ENCODE peak calls at places on chromosomes 6 and 20, in seven cellular contexts. One of them, this sample, is unnamed.

GRCh38 chr6:127539292-127539691 is 20.2 kb upstream of the MTCL3 start:
- DNase-seq in Caki2: no peak
- DNase-seq in stimulated activated CD4-positive, alpha-beta T cell treated with anti-CD3 and anti-CD28 coated beads, Interleukin-15, amount 100 ng/mL, for 24 hours: no peak
- DNase-seq in NCI-H510A treated with DMSO at 0.1 percent for 48 hours: peak; percentile 13
- DNase-seq in HFF-Myc: no peak
- DNase-seq in HEK293T: no peak
- DNase-seq in T-helper 1 cell: no peak
- DNase-seq in this sample: no peak

GRCh38 chr6:107655245-107655644 is 165.3 kb downstream of the SOBP start:
- DNase-seq in HFF-Myc: no peak
- DNase-seq in stimulated activated CD4-positive, alpha-beta T cell treated with anti-CD3 and anti-CD28 coated beads, Interleukin-15, amount 100 ng/mL, for 24 hours: no peak
- DNase-seq in T-helper 1 cell: no peak
- DNase-seq in HEK293T: no peak
- DNase-seq in NCI-H510A treated with DMSO at 0.1 percent for 48 hours: no peak
- DNase-seq in Caki2: no peak
- DNase-seq in this sample: no peak

GRCh38 chr6:15607603-15608002 is 55.2 kb downstream of the DTNBP1 start:
- DNase-seq in T-helper 1 cell: no peak
- DNase-seq in Caki2: no peak
- DNase-seq in NCI-H510A treated with DMSO at 0.1 percent for 48 hours: no peak
- DNase-seq in HFF-Myc: no peak
- DNase-seq in HEK293T: no peak
- DNase-seq in stimulated activated CD4-positive, alpha-beta T cell treated with anti-CD3 and anti-CD28 coated beads, Interleukin-15, amount 100 ng/mL, for 24 hours: no peak
- DNase-seq in this sample: no peak

GRCh38 chr20:47704746-47705496 is 80.4 kb downstream of the SULF2 start:
- DNase-seq in Caki2: peak; percentile 44
- DNase-seq in HEK293T: no peak
- DNase-seq in NCI-H510A treated with DMSO at 0.1 percent for 48 hours: no peak
- DNase-seq in HFF-Myc: no peak
- DNase-seq in stimulated activated CD4-positive, alpha-beta T cell treated with anti-CD3 and anti-CD28 coated beads, Interleukin-15, amount 100 ng/mL, for 24 hours: no peak
- DNase-seq in T-helper 1 cell: no peak
- DNase-seq in this sample: no peak

GRCh38 chr20:19922716-19923115 is 94.4 kb upstream of the NAA20 start:
- DNase-seq in Caki2: no peak
- DNase-seq in HFF-Myc: no peak
- DNase-seq in NCI-H510A treated with DMSO at 0.1 percent for 48 hours: no peak
- DNase-seq in stimulated activated CD4-positive, alpha-beta T cell treated with anti-CD3 and anti-CD28 coated beads, Interleukin-15, amount 100 ng/mL, for 24 hours: no peak
- DNase-seq in T-helper 1 cell: no peak
- DNase-seq in HEK293T: no peak
- DNase-seq in this sample: no peak

GRCh38 chr20:24446811-24447210 is 22.6 kb upstream of the SYNDIG1 start:
- DNase-seq in HFF-Myc: no peak
- DNase-seq in stimulated activated CD4-positive, alpha-beta T cell treated with anti-CD3 and anti-CD28 coated beads, Interleukin-15, amount 100 ng/mL, for 24 hours: no peak
- DNase-seq in T-helper 1 cell: no peak
- DNase-seq in HEK293T: no peak
- DNase-seq in NCI-H510A treated with DMSO at 0.1 percent for 48 hours: no peak
- DNase-seq in Caki2: no peak
- DNase-seq in this sample: no peak

GRCh38 chr6:139378882-139379341 is 4.5 kb upstream of the CITED2 start:
- DNase-seq in Caki2: peak; percentile 64
- DNase-seq in HFF-Myc: no peak
- DNase-seq in stimulated activated CD4-positive, alpha-beta T cell treated with anti-CD3 and anti-CD28 coated beads, Interleukin-15, amount 100 ng/mL, for 24 hours: peak; percentile 27
- DNase-seq in T-helper 1 cell: no peak
- DNase-seq in NCI-H510A treated with DMSO at 0.1 percent for 48 hours: no peak
- DNase-seq in HEK293T: no peak
- DNase-seq in this sample: no peak

GRCh38 chr20:60007452-60007851 is 49.2 kb downstream of the CDH26 start:
- DNase-seq in stimulated activated CD4-positive, alpha-beta T cell treated with anti-CD3 and anti-CD28 coated beads, Interleukin-15, amount 100 ng/mL, for 24 hours: no peak
- DNase-seq in Caki2: no peak
- DNase-seq in NCI-H510A treated with DMSO at 0.1 percent for 48 hours: no peak
- DNase-seq in HEK293T: no peak
- DNase-seq in T-helper 1 cell: no peak
- DNase-seq in HFF-Myc: no peak
- DNase-seq in this sample: no peak

GRCh38 chr6:125888989-125889656 is 67.4 kb upstream of the HINT3 start:
- DNase-seq in stimulated activated CD4-positive, alpha-beta T cell treated with anti-CD3 and anti-CD28 coated beads, Interleukin-15, amount 100 ng/mL, for 24 hours: peak; percentile 13
- DNase-seq in NCI-H510A treated with DMSO at 0.1 percent for 48 hours: no peak
- DNase-seq in HEK293T: peak; percentile 58
- DNase-seq in T-helper 1 cell: no peak
- DNase-seq in HFF-Myc: no peak
- DNase-seq in Caki2: peak; percentile 61
- DNase-seq in this sample: no peak

GRCh38 chr6:4580361-4580760 is 195.8 kb upstream of the CDYL start:
- DNase-seq in NCI-H510A treated with DMSO at 0.1 percent for 48 hours: no peak
- DNase-seq in Caki2: no peak
- DNase-seq in HFF-Myc: no peak
- DNase-seq in HEK293T: no peak
- DNase-seq in stimulated activated CD4-positive, alpha-beta T cell treated with anti-CD3 and anti-CD28 coated beads, Interleukin-15, amount 100 ng/mL, for 24 hours: no peak
- DNase-seq in T-helper 1 cell: no peak
- DNase-seq in this sample: no peak

GRCh38 chr6:28600188-28600587 is 74.5 kb downstream of the GPX5 start:
- DNase-seq in stimulated activated CD4-positive, alpha-beta T cell treated with anti-CD3 and anti-CD28 coated beads, Interleukin-15, amount 100 ng/mL, for 24 hours: no peak
- DNase-seq in Caki2: no peak
- DNase-seq in HFF-Myc: no peak
- DNase-seq in NCI-H510A treated with DMSO at 0.1 percent for 48 hours: no peak
- DNase-seq in T-helper 1 cell: no peak
- DNase-seq in HEK293T: no peak
- DNase-seq in this sample: no peak

GRCh38 chr6:7203939-7204338 is 96.2 kb downstream of the RREB1 start:
- DNase-seq in HEK293T: no peak
- DNase-seq in T-helper 1 cell: no peak
- DNase-seq in NCI-H510A treated with DMSO at 0.1 percent for 48 hours: peak; percentile 85
- DNase-seq in Caki2: no peak
- DNase-seq in HFF-Myc: no peak
- DNase-seq in stimulated activated CD4-positive, alpha-beta T cell treated with anti-CD3 and anti-CD28 coated beads, Interleukin-15, amount 100 ng/mL, for 24 hours: no peak
- DNase-seq in this sample: no peak

GRCh38 chr20:6714202-6714800 is 53.2 kb upstream of the BMP2 start:
- DNase-seq in NCI-H510A treated with DMSO at 0.1 percent for 48 hours: no peak
- DNase-seq in Caki2: peak; percentile 53
- DNase-seq in HEK293T: no peak
- DNase-seq in stimulated activated CD4-positive, alpha-beta T cell treated with anti-CD3 and anti-CD28 coated beads, Interleukin-15, amount 100 ng/mL, for 24 hours: no peak
- DNase-seq in T-helper 1 cell: no peak
- DNase-seq in HFF-Myc: no peak
- DNase-seq in this sample: no peak

GRCh38 chr20:63828124-63828523 is 2.9 kb downstream of the ZBTB46 start:
- DNase-seq in T-helper 1 cell: no peak
- DNase-seq in HFF-Myc: no peak
- DNase-seq in NCI-H510A treated with DMSO at 0.1 percent for 48 hours: no peak
- DNase-seq in Caki2: no peak
- DNase-seq in HEK293T: no peak
- DNase-seq in stimulated activated CD4-positive, alpha-beta T cell treated with anti-CD3 and anti-CD28 coated beads, Interleukin-15, amount 100 ng/mL, for 24 hours: no peak
- DNase-seq in this sample: no peak

GRCh38 chr6:100464910-100465700 is at the start of gene SIM1:
- DNase-seq in NCI-H510A treated with DMSO at 0.1 percent for 48 hours: no peak
- DNase-seq in stimulated activated CD4-positive, alpha-beta T cell treated with anti-CD3 and anti-CD28 coated beads, Interleukin-15, amount 100 ng/mL, for 24 hours: peak; percentile 38
- DNase-seq in Caki2: peak; percentile 78
- DNase-seq in HFF-Myc: peak; percentile 90
- DNase-seq in HEK293T: peak; percentile 83
- DNase-seq in T-helper 1 cell: no peak
- DNase-seq in this sample: no peak

GRCh38 chr20:9112541-9113515 is 43.9 kb downstream of the PLCB4 start:
- DNase-seq in stimulated activated CD4-positive, alpha-beta T cell treated with anti-CD3 and anti-CD28 coated beads, Interleukin-15, amount 100 ng/mL, for 24 hours: no peak
- DNase-seq in HEK293T: no peak
- DNase-seq in NCI-H510A treated with DMSO at 0.1 percent for 48 hours: no peak
- DNase-seq in HFF-Myc: no peak
- DNase-seq in T-helper 1 cell: no peak
- DNase-seq in Caki2: no peak
- DNase-seq in this sample: no peak

GRCh38 chr20:36344517-36345132 is 38.5 kb downstream of the DLGAP4 start:
- DNase-seq in NCI-H510A treated with DMSO at 0.1 percent for 48 hours: no peak
- DNase-seq in stimulated activated CD4-positive, alpha-beta T cell treated with anti-CD3 and anti-CD28 coated beads, Interleukin-15, amount 100 ng/mL, for 24 hours: peak; percentile 32
- DNase-seq in Caki2: peak; percentile 40
- DNase-seq in T-helper 1 cell: no peak
- DNase-seq in HFF-Myc: peak; percentile 7
- DNase-seq in HEK293T: peak; percentile 63
- DNase-seq in this sample: no peak

GRCh38 chr6:130037207-130037811 is 18.9 kb downstream of the L3MBTL3 start:
- DNase-seq in HEK293T: no peak
- DNase-seq in stimulated activated CD4-positive, alpha-beta T cell treated with anti-CD3 and anti-CD28 coated beads, Interleukin-15, amount 100 ng/mL, for 24 hours: no peak
- DNase-seq in T-helper 1 cell: no peak
- DNase-seq in Caki2: peak; percentile 11
- DNase-seq in HFF-Myc: no peak
- DNase-seq in NCI-H510A treated with DMSO at 0.1 percent for 48 hours: no peak
- DNase-seq in this sample: no peak

GRCh38 chr6:56909115-56909907 is 45.6 kb upstream of the BEND6 start:
- DNase-seq in HFF-Myc: no peak
- DNase-seq in T-helper 1 cell: no peak
- DNase-seq in NCI-H510A treated with DMSO at 0.1 percent for 48 hours: no peak
- DNase-seq in HEK293T: no peak
- DNase-seq in stimulated activated CD4-positive, alpha-beta T cell treated with anti-CD3 and anti-CD28 coated beads, Interleukin-15, amount 100 ng/mL, for 24 hours: no peak
- DNase-seq in Caki2: peak; percentile 45
- DNase-seq in this sample: no peak

GRCh38 chr6:41734666-41735426 is 562 bp downstream of the TFEB start:
- DNase-seq in T-helper 1 cell: peak; percentile 58
- DNase-seq in NCI-H510A treated with DMSO at 0.1 percent for 48 hours: peak; percentile 70
- DNase-seq in HFF-Myc: no peak
- DNase-seq in stimulated activated CD4-positive, alpha-beta T cell treated with anti-CD3 and anti-CD28 coated beads, Interleukin-15, amount 100 ng/mL, for 24 hours: peak; percentile 76
- DNase-seq in HEK293T: peak; percentile 68
- DNase-seq in Caki2: peak; percentile 63
- DNase-seq in this sample: peak; percentile 66

GRCh38 chr6:156975414-156975813 is 198.2 kb downstream of the ARID1B start:
- DNase-seq in Caki2: no peak
- DNase-seq in HEK293T: no peak
- DNase-seq in HFF-Myc: no peak
- DNase-seq in stimulated activated CD4-positive, alpha-beta T cell treated with anti-CD3 and anti-CD28 coated beads, Interleukin-15, amount 100 ng/mL, for 24 hours: no peak
- DNase-seq in T-helper 1 cell: no peak
- DNase-seq in NCI-H510A treated with DMSO at 0.1 percent for 48 hours: no peak
- DNase-seq in this sample: no peak

GRCh38 chr6:36751833-36752186 is 54.2 kb downstream of the RAB44 start:
- DNase-seq in NCI-H510A treated with DMSO at 0.1 percent for 48 hours: no peak
- DNase-seq in HEK293T: no peak
- DNase-seq in Caki2: no peak
- DNase-seq in T-helper 1 cell: no peak
- DNase-seq in HFF-Myc: no peak
- DNase-seq in stimulated activated CD4-positive, alpha-beta T cell treated with anti-CD3 and anti-CD28 coated beads, Interleukin-15, amount 100 ng/mL, for 24 hours: no peak
- DNase-seq in this sample: no peak

GRCh38 chr6:388202-388903 is 3.2 kb upstream of the IRF4 start:
- DNase-seq in stimulated activated CD4-positive, alpha-beta T cell treated with anti-CD3 and anti-CD28 coated beads, Interleukin-15, amount 100 ng/mL, for 24 hours: no peak
- DNase-seq in HFF-Myc: no peak
- DNase-seq in T-helper 1 cell: no peak
- DNase-seq in NCI-H510A treated with DMSO at 0.1 percent for 48 hours: no peak
- DNase-seq in Caki2: no peak
- DNase-seq in HEK293T: no peak
- DNase-seq in this sample: no peak

GRCh38 chr6:106517699-106518098 is 111.6 kb downstream of the RTN4IP1 start:
- DNase-seq in Caki2: no peak
- DNase-seq in HFF-Myc: no peak
- DNase-seq in T-helper 1 cell: no peak
- DNase-seq in NCI-H510A treated with DMSO at 0.1 percent for 48 hours: no peak
- DNase-seq in stimulated activated CD4-positive, alpha-beta T cell treated with anti-CD3 and anti-CD28 coated beads, Interleukin-15, amount 100 ng/mL, for 24 hours: no peak
- DNase-seq in HEK293T: no peak
- DNase-seq in this sample: no peak

GRCh38 chr6:98782772-98783171 is 51.6 kb upstream of the POU3F2 start:
- DNase-seq in stimulated activated CD4-positive, alpha-beta T cell treated with anti-CD3 and anti-CD28 coated beads, Interleukin-15, amount 100 ng/mL, for 24 hours: no peak
- DNase-seq in T-helper 1 cell: no peak
- DNase-seq in NCI-H510A treated with DMSO at 0.1 percent for 48 hours: no peak
- DNase-seq in Caki2: no peak
- DNase-seq in HEK293T: no peak
- DNase-seq in HFF-Myc: no peak
- DNase-seq in this sample: no peak

GRCh38 chr20:38833857-38834164 is 28.3 kb downstream of the PPP1R16B start:
- DNase-seq in Caki2: no peak
- DNase-seq in HFF-Myc: no peak
- DNase-seq in stimulated activated CD4-positive, alpha-beta T cell treated with anti-CD3 and anti-CD28 coated beads, Interleukin-15, amount 100 ng/mL, for 24 hours: peak; percentile 39
- DNase-seq in T-helper 1 cell: no peak
- DNase-seq in HEK293T: no peak
- DNase-seq in NCI-H510A treated with DMSO at 0.1 percent for 48 hours: no peak
- DNase-seq in this sample: peak; percentile 30

GRCh38 chr6:33208089-33208967 is at the start of gene RING1:
- DNase-seq in stimulated activated CD4-positive, alpha-beta T cell treated with anti-CD3 and anti-CD28 coated beads, Interleukin-15, amount 100 ng/mL, for 24 hours: peak; percentile 91
- DNase-seq in Caki2: peak; percentile 58
- DNase-seq in NCI-H510A treated with DMSO at 0.1 percent for 48 hours: peak; percentile 74
- DNase-seq in T-helper 1 cell: peak; percentile 77
- DNase-seq in HFF-Myc: no peak
- DNase-seq in HEK293T: peak; percentile 89
- DNase-seq in this sample: peak; percentile 87

GRCh38 chr6:40439401-40439800 is 147.8 kb downstream of the LRFN2 start:
- DNase-seq in HEK293T: no peak
- DNase-seq in HFF-Myc: no peak
- DNase-seq in Caki2: no peak
- DNase-seq in NCI-H510A treated with DMSO at 0.1 percent for 48 hours: no peak
- DNase-seq in T-helper 1 cell: no peak
- DNase-seq in stimulated activated CD4-positive, alpha-beta T cell treated with anti-CD3 and anti-CD28 coated beads, Interleukin-15, amount 100 ng/mL, for 24 hours: no peak
- DNase-seq in this sample: no peak

This sample was measured in activated naive CD8-positive, alpha-beta T cell treated with anti-CD3 and anti-CD28 coated beads for 36 hours.